ENCODE peak calls at places on chromosomes 4 and X, in four cellular contexts. One of them, this sample, is unnamed. For H3K36me3, the result is how much of the 10 kb centered on the place peaks cover.

GRCh38 chr4:55561884-55562283 is 15.2 kb upstream of the CLOCK start:
- DNase-seq in tibial artery: no peak
- DNase-seq in fibroblast of lung: no peak
- DNase-seq in PC-3: no peak
- DNase-seq in this sample: no peak

GRCh38 chr4:80073362-80074008 is 456 bp upstream of the ANTXR2 start:
- DNase-seq in PC-3: no peak
- DNase-seq in fibroblast of lung: no peak
- DNase-seq in tibial artery: no peak
- DNase-seq in this sample: no peak

GRCh38 chrX:21412883-21413282 is 38.7 kb downstream of the CNKSR2 start:
- DNase-seq in tibial artery: no peak
- DNase-seq in PC-3: no peak
- DNase-seq in fibroblast of lung: peak
- DNase-seq in this sample: no peak

GRCh38 chr4:122992111-122992510 is 69.7 kb upstream of the NUDT6 start:
- DNase-seq in fibroblast of lung: peak
- DNase-seq in tibial artery: no peak
- DNase-seq in PC-3: peak
- DNase-seq in this sample: no peak

GRCh38 chr4:37885496-37885895 is 5.4 kb upstream of the TBC1D1 start:
- DNase-seq in tibial artery: no peak
- DNase-seq in PC-3: no peak
- DNase-seq in fibroblast of lung: peak
- DNase-seq in this sample: no peak

GRCh38 chr4:153112071-153112460 is 92.2 kb upstream of the TRIM2 start:
- DNase-seq in fibroblast of lung: no peak
- DNase-seq in PC-3: no peak
- DNase-seq in tibial artery: no peak
- DNase-seq in this sample: no peak

GRCh38 chrX:267771-268261 is 13.4 kb upstream of the PLCXD1 start:
- DNase-seq in PC-3: no peak
- DNase-seq in fibroblast of lung: no peak
- DNase-seq in tibial artery: peak
- DNase-seq in this sample: peak

GRCh38 chrX:2370436-2370835 is 130.3 kb downstream of the DHRSX start:
- DNase-seq in tibial artery: no peak
- DNase-seq in fibroblast of lung: no peak
- DNase-seq in PC-3: no peak
- DNase-seq in this sample: no peak

GRCh38 chr4:186486172-186486571 is 69.2 kb downstream of the MTNR1A start:
- DNase-seq in PC-3: no peak
- DNase-seq in fibroblast of lung: peak
- DNase-seq in tibial artery: no peak
- DNase-seq in this sample: no peak

GRCh38 chr4:149961876-149962597 is 116.2 kb upstream of the DCLK2 start:
- DNase-seq in PC-3: peak
- DNase-seq in tibial artery: no peak
- DNase-seq in fibroblast of lung: peak
- DNase-seq in this sample: no peak

GRCh38 chr4:158020175-158020574 is 152.7 kb downstream of the GASK1B start:
- DNase-seq in PC-3: peak
- DNase-seq in tibial artery: peak
- DNase-seq in fibroblast of lung: peak
- DNase-seq in this sample: no peak

GRCh38 chrX:38868941-38869378 is 67.7 kb downstream of the MID1IP1 start:
- DNase-seq in tibial artery: peak
- DNase-seq in PC-3: peak
- DNase-seq in fibroblast of lung: peak
- DNase-seq in this sample: no peak

GRCh38 chr4:41160010-41160789 is 54.1 kb downstream of the APBB2 start:
- DNase-seq in fibroblast of lung: peak
- DNase-seq in PC-3: peak
- DNase-seq in tibial artery: no peak
- DNase-seq in this sample: peak

GRCh38 chr4:6724461-6725111 is 8.6 kb downstream of the BLOC1S4 start:
- DNase-seq in tibial artery: no peak
- DNase-seq in fibroblast of lung: no peak
- DNase-seq in PC-3: no peak
- DNase-seq in this sample: no peak

GRCh38 chrX:10444204-10444603 is 176.2 kb downstream of the MID1 start:
- DNase-seq in PC-3: no peak
- DNase-seq in fibroblast of lung: no peak
- DNase-seq in tibial artery: no peak
- DNase-seq in this sample: no peak

GRCh38 chr4:170109586-170110289 is 20.0 kb upstream of the AADAT start:
- DNase-seq in fibroblast of lung: no peak
- DNase-seq in tibial artery: no peak
- DNase-seq in PC-3: no peak
- DNase-seq in this sample: no peak

GRCh38 chr4:23920716-23921446 is 31.0 kb upstream of the PPARGC1A start:
- DNase-seq in fibroblast of lung: no peak
- DNase-seq in PC-3: no peak
- DNase-seq in tibial artery: no peak
- DNase-seq in this sample: no peak

GRCh38 chr4:84479663-84480062 is 19.4 kb downstream of the NKX6-1 start:
- DNase-seq in tibial artery: no peak
- DNase-seq in fibroblast of lung: no peak
- DNase-seq in PC-3: peak
- DNase-seq in this sample: no peak

GRCh38 chr4:27215421-27215820 is 354.8 kb downstream of the STIM2 start:
- DNase-seq in fibroblast of lung: no peak
- DNase-seq in PC-3: no peak
- DNase-seq in tibial artery: no peak
- DNase-seq in this sample: no peak

GRCh38 chr4:153555730-153556440 is 89.7 kb downstream of the TMEM131L start:
- DNase-seq in PC-3: peak
- DNase-seq in tibial artery: peak
- DNase-seq in fibroblast of lung: peak
- DNase-seq in this sample: no peak

GRCh38 chr4:90328558-90328957 is 201.4 kb downstream of the CCSER1 start:
- DNase-seq in fibroblast of lung: peak
- DNase-seq in tibial artery: no peak
- DNase-seq in PC-3: peak
- DNase-seq in this sample: no peak

GRCh38 chr4:188201851-188202250 is 62.6 kb downstream of the TRIML1 start:
- DNase-seq in fibroblast of lung: peak
- DNase-seq in PC-3: no peak
- DNase-seq in tibial artery: no peak
- DNase-seq in this sample: no peak

DNA sequence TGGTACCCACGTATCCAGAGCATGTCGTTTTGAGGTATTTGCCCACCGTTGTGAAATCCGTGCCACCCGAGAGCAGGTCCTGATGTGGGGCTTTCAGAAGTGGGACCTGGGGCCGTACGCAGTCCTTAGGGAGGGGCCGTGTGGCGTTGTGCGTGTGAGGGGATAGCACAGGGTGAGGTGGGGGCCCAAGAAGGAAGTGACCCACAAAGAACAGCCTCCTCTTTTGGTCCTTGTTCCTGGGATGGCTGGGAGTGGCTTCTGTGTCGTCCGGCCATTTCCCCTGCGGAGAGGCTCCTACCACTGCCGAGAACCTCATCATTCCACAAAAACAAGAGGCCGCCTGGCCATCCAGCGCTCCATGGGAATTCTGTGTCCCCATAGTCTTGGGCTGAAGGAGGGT is 17.0 kb upstream of the MSANTD1 start:
- DNase-seq in tibial artery: no peak
- DNase-seq in PC-3: no peak
- DNase-seq in fibroblast of lung: no peak
- DNase-seq in this sample: no peak
- H3K36me3 ChIP-seq in tibial artery: half or more
- H3K36me3 ChIP-seq in PC-3: under half
- H3K36me3 ChIP-seq in fibroblast of lung: under half
- H3K36me3 ChIP-seq in this sample: half or more

GRCh38 chr4:10022346-10023049 is 1.2 kb upstream of the SLC2A9 start:
- DNase-seq in PC-3: no peak
- DNase-seq in tibial artery: no peak
- DNase-seq in fibroblast of lung: no peak
- DNase-seq in this sample: no peak
- H3K27ac ChIP-seq in PC-3: no peak
- H3K27ac ChIP-seq in tibial artery: no peak
- H3K27ac ChIP-seq in fibroblast of lung: no peak
- H3K27ac ChIP-seq in this sample: peak

GRCh38 chrX:100829730-100830129 is 9.5 kb downstream of the CSTF2 start:
- DNase-seq in tibial artery: no peak
- DNase-seq in fibroblast of lung: peak
- DNase-seq in PC-3: peak
- DNase-seq in this sample: no peak
- H3K36me3 ChIP-seq in tibial artery: under half
- H3K36me3 ChIP-seq in fibroblast of lung: under half
- H3K36me3 ChIP-seq in PC-3: half or more
- H3K36me3 ChIP-seq in this sample: half or more

GRCh38 chr4:15584785-15585184 is 70.4 kb downstream of the FBXL5 start:
- DNase-seq in fibroblast of lung: no peak
- DNase-seq in tibial artery: no peak
- DNase-seq in PC-3: no peak
- DNase-seq in this sample: no peak
- H3K27ac ChIP-seq in fibroblast of lung: no peak
- H3K27ac ChIP-seq in tibial artery: no peak
- H3K27ac ChIP-seq in PC-3: no peak
- H3K27ac ChIP-seq in this sample: no peak

GRCh38 chr4:184776821-184777220 is 42.9 kb upstream of the CENPU start:
- DNase-seq in PC-3: no peak
- DNase-seq in fibroblast of lung: no peak
- DNase-seq in tibial artery: no peak
- DNase-seq in this sample: no peak

GRCh38 chr4:184774152-184774551 is 40.3 kb upstream of the CENPU start:
- DNase-seq in fibroblast of lung: no peak
- DNase-seq in PC-3: no peak
- DNase-seq in tibial artery: no peak
- DNase-seq in this sample: no peak

GRCh38 chr4:184778325-184778724 is 44.4 kb upstream of the CENPU start:
- DNase-seq in PC-3: no peak
- DNase-seq in fibroblast of lung: no peak
- DNase-seq in tibial artery: no peak
- DNase-seq in this sample: no peak

GRCh38 chr4:184775854-184776555 is 42.1 kb upstream of the CENPU start:
- DNase-seq in PC-3: no peak
- DNase-seq in tibial artery: no peak
- DNase-seq in fibroblast of lung: no peak
- DNase-seq in this sample: no peak
- H3K36me3 ChIP-seq in PC-3: under half
- H3K36me3 ChIP-seq in tibial artery: under half
- H3K36me3 ChIP-seq in fibroblast of lung: under half
- H3K36me3 ChIP-seq in this sample: under half

GRCh38 chr4:76206222-76206942 is 7.2 kb downstream of the SCARB2 start:
- DNase-seq in PC-3: no peak
- DNase-seq in tibial artery: no peak
- DNase-seq in fibroblast of lung: peak
- DNase-seq in this sample: no peak
- H3K27ac ChIP-seq in PC-3: no peak
- H3K27ac ChIP-seq in tibial artery: peak
- H3K27ac ChIP-seq in fibroblast of lung: peak
- H3K27ac ChIP-seq in this sample: no peak

GRCh38 chr4:182486895-182487294 is 243.7 kb downstream of the TENM3 start:
- DNase-seq in tibial artery: no peak
- DNase-seq in fibroblast of lung: peak
- DNase-seq in PC-3: no peak
- DNase-seq in this sample: no peak
- H3K36me3 ChIP-seq in tibial artery: under half
- H3K36me3 ChIP-seq in fibroblast of lung: under half
- H3K36me3 ChIP-seq in PC-3: under half
- H3K36me3 ChIP-seq in this sample: under half

GRCh38 chrX:154738013-154738738 is 12.7 kb downstream of the GAB3 start:
- DNase-seq in fibroblast of lung: peak
- DNase-seq in PC-3: peak
- DNase-seq in tibial artery: peak
- DNase-seq in this sample: no peak
- H3K27ac ChIP-seq in fibroblast of lung: peak
- H3K27ac ChIP-seq in PC-3: peak
- H3K27ac ChIP-seq in tibial artery: peak
- H3K27ac ChIP-seq in this sample: peak

DNA sequence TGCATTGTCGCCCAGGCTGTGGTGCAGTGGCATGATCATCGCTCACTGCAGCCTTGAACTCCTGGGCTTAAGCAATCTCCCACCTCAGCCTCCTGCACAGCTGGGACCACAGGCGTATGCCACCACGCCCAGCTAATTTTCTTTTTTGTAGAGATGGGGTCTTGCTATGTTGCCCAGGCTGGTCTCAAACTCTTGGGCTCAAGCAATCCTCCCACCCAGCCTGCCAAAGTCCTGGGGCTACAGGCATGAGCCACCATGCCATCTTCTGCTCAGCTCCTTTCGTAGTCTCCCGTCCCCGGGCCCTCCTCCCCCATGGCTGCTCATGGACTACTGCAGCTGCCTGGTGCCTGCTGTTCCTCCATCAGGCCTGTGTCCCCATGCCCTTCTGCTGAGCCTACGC is 58.1 kb downstream of the TAPT1 start:
- DNase-seq in tibial artery: no peak
- DNase-seq in PC-3: no peak
- DNase-seq in fibroblast of lung: no peak
- DNase-seq in this sample: no peak
- H3K36me3 ChIP-seq in tibial artery: half or more
- H3K36me3 ChIP-seq in PC-3: under half
- H3K36me3 ChIP-seq in fibroblast of lung: under half
- H3K36me3 ChIP-seq in this sample: under half